ENCODE peak calls at places on chromosomes 5 and 9, in seven cellular contexts. One of them, this sample, is unnamed.

GRCh38 chr5:54761213-54761701 is 224.1 kb downstream of the ESM1 start:
- DNase-seq in endothelial cell of umbilical vein: peak; percentile 14
- DNase-seq in uterus: peak; percentile 85
- DNase-seq in breast epithelium: no peak
- DNase-seq in H1: no peak
- DNase-seq in tibial nerve: peak; percentile 54
- DNase-seq in suprapubic skin: no peak
- DNase-seq in this sample: peak; percentile 91

GRCh38 chr9:128180447-128180846 is 10.9 kb downstream of the CIZ1 start:
- DNase-seq in tibial nerve: no peak
- DNase-seq in H1: no peak
- DNase-seq in suprapubic skin: no peak
- DNase-seq in endothelial cell of umbilical vein: no peak
- DNase-seq in breast epithelium: no peak
- DNase-seq in uterus: no peak
- DNase-seq in this sample: no peak

GRCh38 chr5:55363861-55364260 is 56.1 kb downstream of the MTREX start:
- DNase-seq in uterus: no peak
- DNase-seq in suprapubic skin: no peak
- DNase-seq in endothelial cell of umbilical vein: no peak
- DNase-seq in tibial nerve: no peak
- DNase-seq in H1: no peak
- DNase-seq in breast epithelium: no peak
- DNase-seq in this sample: no peak

GRCh38 chr5:77353251-77353650 is 138.9 kb downstream of the WDR41 start:
- DNase-seq in endothelial cell of umbilical vein: no peak
- DNase-seq in H1: no peak
- DNase-seq in uterus: no peak
- DNase-seq in breast epithelium: no peak
- DNase-seq in suprapubic skin: no peak
- DNase-seq in tibial nerve: no peak
- DNase-seq in this sample: no peak

GRCh38 chr9:16532681-16533450 is 337.6 kb downstream of the BNC2 start:
- DNase-seq in breast epithelium: no peak
- DNase-seq in uterus: no peak
- DNase-seq in H1: no peak
- DNase-seq in endothelial cell of umbilical vein: peak; percentile 90
- DNase-seq in suprapubic skin: no peak
- DNase-seq in tibial nerve: no peak
- DNase-seq in this sample: no peak

GRCh38 chr5:119879446-119879845 is 250.1 kb downstream of the FAM170A start:
- DNase-seq in uterus: no peak
- DNase-seq in H1: no peak
- DNase-seq in tibial nerve: no peak
- DNase-seq in breast epithelium: no peak
- DNase-seq in suprapubic skin: no peak
- DNase-seq in endothelial cell of umbilical vein: no peak
- DNase-seq in this sample: no peak

GRCh38 chr9:120830151-120830550 is 12.6 kb downstream of the PSMD5 start:
- DNase-seq in suprapubic skin: no peak
- DNase-seq in endothelial cell of umbilical vein: no peak
- DNase-seq in H1: no peak
- DNase-seq in tibial nerve: no peak
- DNase-seq in uterus: no peak
- DNase-seq in breast epithelium: no peak
- DNase-seq in this sample: no peak

GRCh38 chr9:68974431-68974830 is 39.5 kb downstream of the PRKACG start:
- DNase-seq in H1: no peak
- DNase-seq in endothelial cell of umbilical vein: no peak
- DNase-seq in uterus: no peak
- DNase-seq in suprapubic skin: no peak
- DNase-seq in breast epithelium: no peak
- DNase-seq in tibial nerve: no peak
- DNase-seq in this sample: no peak

GRCh38 chr5:147188200-147189108 is 46.4 kb upstream of the STK32A start:
- DNase-seq in suprapubic skin: no peak
- DNase-seq in H1: no peak
- DNase-seq in endothelial cell of umbilical vein: peak; percentile 46
- DNase-seq in tibial nerve: peak; percentile 80
- DNase-seq in uterus: peak; percentile 32
- DNase-seq in breast epithelium: no peak
- DNase-seq in this sample: no peak

GRCh38 chr5:97629281-97629680 is 446.2 kb upstream of the RIOK2 start:
- DNase-seq in suprapubic skin: no peak
- DNase-seq in endothelial cell of umbilical vein: peak; percentile 33
- DNase-seq in uterus: no peak
- DNase-seq in breast epithelium: peak; percentile 82
- DNase-seq in H1: no peak
- DNase-seq in tibial nerve: peak; percentile 13
- DNase-seq in this sample: no peak

GRCh38 chr5:146409081-146409671 is 38.0 kb upstream of the TCERG1 start:
- DNase-seq in endothelial cell of umbilical vein: no peak
- DNase-seq in suprapubic skin: no peak
- DNase-seq in breast epithelium: no peak
- DNase-seq in tibial nerve: no peak
- DNase-seq in uterus: no peak
- DNase-seq in H1: no peak
- DNase-seq in this sample: peak; percentile 31

GRCh38 chr9:105158898-105159297 is 85.6 kb upstream of the SLC44A1 start:
- DNase-seq in uterus: no peak
- DNase-seq in breast epithelium: no peak
- DNase-seq in endothelial cell of umbilical vein: no peak
- DNase-seq in suprapubic skin: no peak
- DNase-seq in H1: no peak
- DNase-seq in tibial nerve: no peak
- DNase-seq in this sample: no peak

GRCh38 chr9:33225319-33226152 is 14.4 kb upstream of the SPINK4 start:
- DNase-seq in suprapubic skin: no peak
- DNase-seq in endothelial cell of umbilical vein: peak; percentile 91
- DNase-seq in H1: no peak
- DNase-seq in breast epithelium: peak; percentile 37
- DNase-seq in uterus: peak; percentile 79
- DNase-seq in tibial nerve: peak; percentile 80
- DNase-seq in this sample: no peak

GRCh38 chr5:174056064-174056842 is 10.7 kb downstream of the NSG2 start:
- DNase-seq in breast epithelium: no peak
- DNase-seq in suprapubic skin: no peak
- DNase-seq in tibial nerve: no peak
- DNase-seq in uterus: no peak
- DNase-seq in endothelial cell of umbilical vein: no peak
- DNase-seq in H1: no peak
- DNase-seq in this sample: no peak

GRCh38 chr9:16030513-16031185 is 477.8 kb downstream of the CCDC171 start:
- DNase-seq in H1: no peak
- DNase-seq in breast epithelium: no peak
- DNase-seq in tibial nerve: no peak
- DNase-seq in endothelial cell of umbilical vein: peak; percentile 5
- DNase-seq in suprapubic skin: no peak
- DNase-seq in uterus: no peak
- DNase-seq in this sample: no peak

GRCh38 chr9:38287420-38287985 is 105.0 kb upstream of the ALDH1B1 start:
- DNase-seq in suprapubic skin: no peak
- DNase-seq in tibial nerve: no peak
- DNase-seq in uterus: no peak
- DNase-seq in endothelial cell of umbilical vein: no peak
- DNase-seq in breast epithelium: no peak
- DNase-seq in H1: no peak
- DNase-seq in this sample: no peak

GRCh38 chr5:138662599-138662998 is 87.4 kb upstream of the HSPA9 start:
- DNase-seq in tibial nerve: no peak
- DNase-seq in suprapubic skin: peak; percentile 45
- DNase-seq in breast epithelium: no peak
- DNase-seq in uterus: no peak
- DNase-seq in endothelial cell of umbilical vein: no peak
- DNase-seq in H1: no peak
- DNase-seq in this sample: no peak

GRCh38 chr5:138661991-138662434 is 86.8 kb upstream of the HSPA9 start:
- DNase-seq in tibial nerve: no peak
- DNase-seq in endothelial cell of umbilical vein: no peak
- DNase-seq in breast epithelium: peak; percentile 53
- DNase-seq in suprapubic skin: peak; percentile 50
- DNase-seq in uterus: no peak
- DNase-seq in H1: no peak
- DNase-seq in this sample: no peak

GRCh38 chr5:138660051-138660572 is 84.9 kb upstream of the HSPA9 start:
- DNase-seq in suprapubic skin: peak; percentile 21
- DNase-seq in endothelial cell of umbilical vein: no peak
- DNase-seq in uterus: no peak
- DNase-seq in tibial nerve: no peak
- DNase-seq in H1: no peak
- DNase-seq in breast epithelium: no peak
- DNase-seq in this sample: no peak

GRCh38 chr5:138663009-138663408 is 87.8 kb upstream of the HSPA9 start:
- DNase-seq in tibial nerve: no peak
- DNase-seq in endothelial cell of umbilical vein: no peak
- DNase-seq in uterus: no peak
- DNase-seq in suprapubic skin: peak; percentile 52
- DNase-seq in H1: no peak
- DNase-seq in breast epithelium: no peak
- DNase-seq in this sample: no peak

GRCh38 chr5:138661342-138661975 is 86.3 kb upstream of the HSPA9 start:
- DNase-seq in endothelial cell of umbilical vein: no peak
- DNase-seq in breast epithelium: no peak
- DNase-seq in tibial nerve: no peak
- DNase-seq in suprapubic skin: peak; percentile 67
- DNase-seq in H1: no peak
- DNase-seq in uterus: no peak
- DNase-seq in this sample: no peak
- H3K27me3 ChIP-seq in endothelial cell of umbilical vein: peaks cover 3% of the 10 kb centered on the region
- H3K27me3 ChIP-seq in breast epithelium: no peaks in the 10 kb centered on the region
- H3K27me3 ChIP-seq in tibial nerve: no peaks in the 10 kb centered on the region
- H3K27me3 ChIP-seq in suprapubic skin: no peaks in the 10 kb centered on the region
- H3K27me3 ChIP-seq in H1: no peaks in the 10 kb centered on the region
- H3K27me3 ChIP-seq in uterus: no peaks in the 10 kb centered on the region
- H3K27me3 ChIP-seq in this sample: no peaks in the 10 kb centered on the region

DNA sequence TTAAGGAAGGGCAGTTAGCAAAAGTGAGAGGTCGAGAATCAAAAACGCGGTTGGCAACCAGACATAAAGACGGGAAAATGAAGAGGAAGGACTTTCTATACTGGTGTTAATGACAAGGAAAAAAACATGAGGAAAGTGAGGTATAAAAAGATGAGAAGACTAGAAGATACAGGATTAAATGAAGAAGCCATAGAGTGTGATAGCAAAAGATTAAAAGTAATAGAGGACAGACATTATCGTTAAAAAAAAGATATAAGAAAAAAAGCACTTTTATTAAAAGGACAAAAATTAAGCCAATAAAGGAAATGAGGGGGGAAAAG is 1.7 kb upstream of the SSBP2 start:
- DNase-seq in endothelial cell of umbilical vein: no peak
- DNase-seq in suprapubic skin: no peak
- DNase-seq in H1: no peak
- DNase-seq in breast epithelium: no peak
- DNase-seq in tibial nerve: no peak
- DNase-seq in uterus: no peak
- DNase-seq in this sample: no peak
- H3K4me3 ChIP-seq in endothelial cell of umbilical vein: no peak overlapping the region
- H3K4me3 ChIP-seq in suprapubic skin: no peak overlapping the region
- H3K4me3 ChIP-seq in H1: no peak overlapping the region
- H3K4me3 ChIP-seq in breast epithelium: no peak overlapping the region
- H3K4me3 ChIP-seq in tibial nerve: no peak overlapping the region
- H3K4me3 ChIP-seq in uterus: no peak overlapping the region
- H3K4me3 ChIP-seq in this sample: no peak overlapping the region

DNA sequence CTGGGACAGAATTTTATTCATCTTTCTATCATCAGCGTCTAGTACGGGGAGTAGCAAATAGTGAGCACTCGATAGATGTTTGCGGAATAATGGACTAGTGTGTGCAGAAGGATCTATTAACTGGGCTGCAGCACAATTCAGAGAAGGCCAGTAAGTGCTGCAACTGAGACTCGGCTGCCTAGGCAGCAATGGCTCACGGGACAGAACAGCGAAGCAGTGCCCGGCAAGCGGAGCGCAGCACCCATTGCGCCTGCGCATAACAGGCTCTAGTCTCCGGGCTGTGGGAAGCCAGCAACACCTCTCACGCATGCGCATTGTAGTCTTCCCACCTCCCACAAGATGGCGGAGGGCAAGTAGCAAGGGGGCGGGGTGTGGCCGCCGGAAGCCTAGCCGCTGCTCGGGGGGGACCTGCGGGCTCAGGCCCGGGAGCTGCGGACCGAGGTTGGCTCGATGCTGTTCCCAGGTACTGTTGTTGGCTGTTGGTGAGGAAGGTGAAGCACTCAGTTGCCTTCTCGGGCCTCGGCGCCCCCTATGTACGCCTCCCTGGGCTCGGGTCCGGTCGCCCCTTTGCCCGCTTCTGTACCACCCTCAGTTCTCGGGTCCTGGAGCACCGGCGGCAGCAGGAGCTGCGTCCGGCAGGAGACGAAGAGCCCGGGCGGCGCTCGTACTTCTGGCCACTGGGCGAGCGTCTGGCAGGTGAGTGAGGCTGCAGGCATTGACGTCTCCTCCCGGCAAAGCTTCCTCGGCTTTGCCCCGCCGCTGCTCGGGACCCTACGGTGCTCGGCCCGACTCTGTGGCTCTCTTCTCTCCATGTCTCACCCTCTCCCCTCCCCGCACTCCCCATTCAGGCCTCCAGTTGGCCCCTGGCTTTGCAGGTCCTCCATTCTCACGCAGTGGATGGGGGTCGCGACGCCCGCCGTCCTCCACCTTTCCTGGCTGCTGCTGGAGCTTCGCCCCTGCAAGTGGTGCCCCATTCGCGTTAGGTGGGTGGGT is 30.2 kb upstream of the APC start:
- DNase-seq in tibial nerve: peak; percentile 92
- DNase-seq in endothelial cell of umbilical vein: peak; percentile 98
- DNase-seq in H1: peak; percentile 97
- DNase-seq in breast epithelium: peak; percentile 95
- DNase-seq in uterus: peak; percentile 98
- DNase-seq in suprapubic skin: peak; percentile 97
- DNase-seq in this sample: peak; percentile 98
- TF ChIP-seq POLR2A in tibial nerve: peak; percentile 77
- TF ChIP-seq POLR2A in endothelial cell of umbilical vein: peak; percentile 97
- TF ChIP-seq POLR2A in H1: peak; percentile 88
- TF ChIP-seq POLR2A in breast epithelium: no peak
- TF ChIP-seq POLR2A in uterus: peak; percentile 70
- TF ChIP-seq POLR2A in suprapubic skin: peak; percentile 60
- TF ChIP-seq POLR2A in this sample: no peak

GRCh38 chr5:2185646-2186471 is 303.1 kb upstream of the IRX4 start:
- DNase-seq in tibial nerve: no peak
- DNase-seq in endothelial cell of umbilical vein: no peak
- DNase-seq in uterus: no peak
- DNase-seq in H1: no peak
- DNase-seq in suprapubic skin: no peak
- DNase-seq in breast epithelium: peak; percentile 7
- DNase-seq in this sample: no peak

GRCh38 chr5:2188137-2188536 is 305.4 kb upstream of the IRX4 start:
- DNase-seq in tibial nerve: no peak
- DNase-seq in endothelial cell of umbilical vein: no peak
- DNase-seq in suprapubic skin: no peak
- DNase-seq in breast epithelium: no peak
- DNase-seq in H1: no peak
- DNase-seq in uterus: no peak
- DNase-seq in this sample: no peak

GRCh38 chr5:2187687-2188086 is 305.0 kb upstream of the IRX4 start:
- DNase-seq in suprapubic skin: no peak
- DNase-seq in uterus: no peak
- DNase-seq in tibial nerve: no peak
- DNase-seq in H1: no peak
- DNase-seq in breast epithelium: no peak
- DNase-seq in endothelial cell of umbilical vein: no peak
- DNase-seq in this sample: no peak

GRCh38 chr5:2187156-2187555 is 304.4 kb upstream of the IRX4 start:
- DNase-seq in uterus: no peak
- DNase-seq in breast epithelium: no peak
- DNase-seq in H1: no peak
- DNase-seq in suprapubic skin: no peak
- DNase-seq in endothelial cell of umbilical vein: no peak
- DNase-seq in tibial nerve: no peak
- DNase-seq in this sample: no peak

GRCh38 chr5:2186472-2187015 is 303.8 kb upstream of the IRX4 start:
- DNase-seq in suprapubic skin: peak; percentile 74
- DNase-seq in uterus: no peak
- DNase-seq in tibial nerve: no peak
- DNase-seq in H1: no peak
- DNase-seq in endothelial cell of umbilical vein: no peak
- DNase-seq in breast epithelium: peak; percentile 2
- DNase-seq in this sample: no peak
- H3K27me3 ChIP-seq in suprapubic skin: no peaks in the 10 kb centered on the region
- H3K27me3 ChIP-seq in uterus: no peaks in the 10 kb centered on the region
- H3K27me3 ChIP-seq in tibial nerve: no peaks in the 10 kb centered on the region
- H3K27me3 ChIP-seq in H1: no peaks in the 10 kb centered on the region
- H3K27me3 ChIP-seq in endothelial cell of umbilical vein: no peaks in the 10 kb centered on the region
- H3K27me3 ChIP-seq in breast epithelium: no peaks in the 10 kb centered on the region
- H3K27me3 ChIP-seq in this sample: no peaks in the 10 kb centered on the region